ENCODE peak calls at places on chromosome 14, in ten cellular contexts. One of them, this sample, is unnamed.

GRCh38 chr14:21025374-21026151 is 702 bp upstream of the NDRG2 start:
- DNase-seq in SW480: no peak
- DNase-seq in bronchial epithelial cell: no peak
- DNase-seq in NCI-H1694: no peak
- DNase-seq in memory B cell: peak
- DNase-seq in IMR-90: no peak
- DNase-seq in skeletal muscle cell: no peak
- DNase-seq in HEK293T: no peak
- DNase-seq in fibroblast of the aortic adventitia: no peak
- DNase-seq in NCI-H510A treated with DMSO at 0.1 percent for 48 hours: no peak
- DNase-seq in this sample: no peak

GRCh38 chr14:62304172-62304571 is 542.0 kb downstream of the SNAPC1 start:
- DNase-seq in SW480: no peak
- DNase-seq in bronchial epithelial cell: no peak
- DNase-seq in NCI-H1694: no peak
- DNase-seq in memory B cell: no peak
- DNase-seq in IMR-90: no peak
- DNase-seq in skeletal muscle cell: no peak
- DNase-seq in HEK293T: no peak
- DNase-seq in fibroblast of the aortic adventitia: no peak
- DNase-seq in NCI-H510A treated with DMSO at 0.1 percent for 48 hours: no peak
- DNase-seq in this sample: no peak

GRCh38 chr14:53668861-53669260 is 287.8 kb downstream of the BMP4 start:
- DNase-seq in SW480: no peak
- DNase-seq in bronchial epithelial cell: no peak
- DNase-seq in NCI-H1694: no peak
- DNase-seq in memory B cell: no peak
- DNase-seq in IMR-90: peak
- DNase-seq in skeletal muscle cell: peak
- DNase-seq in HEK293T: no peak
- DNase-seq in fibroblast of the aortic adventitia: no peak
- DNase-seq in NCI-H510A treated with DMSO at 0.1 percent for 48 hours: no peak
- DNase-seq in this sample: peak

GRCh38 chr14:69484444-69485113 is at the start of gene PLEKHD1:
- DNase-seq in SW480: peak
- DNase-seq in bronchial epithelial cell: no peak
- DNase-seq in NCI-H1694: no peak
- DNase-seq in memory B cell: no peak
- DNase-seq in IMR-90: no peak
- DNase-seq in skeletal muscle cell: no peak
- DNase-seq in HEK293T: no peak
- DNase-seq in fibroblast of the aortic adventitia: no peak
- DNase-seq in NCI-H510A treated with DMSO at 0.1 percent for 48 hours: peak
- DNase-seq in this sample: no peak

GRCh38 chr14:30330452-30330851 is 228.5 kb upstream of the G2E3 start:
- DNase-seq in SW480: no peak
- DNase-seq in bronchial epithelial cell: peak
- DNase-seq in NCI-H1694: no peak
- DNase-seq in memory B cell: no peak
- DNase-seq in IMR-90: no peak
- DNase-seq in skeletal muscle cell: no peak
- DNase-seq in HEK293T: no peak
- DNase-seq in fibroblast of the aortic adventitia: no peak
- DNase-seq in NCI-H510A treated with DMSO at 0.1 percent for 48 hours: no peak
- DNase-seq in this sample: no peak

GRCh38 chr14:102729268-102729667 is 48.0 kb upstream of the TRAF3 start:
- DNase-seq in SW480: no peak
- DNase-seq in bronchial epithelial cell: no peak
- DNase-seq in NCI-H1694: no peak
- DNase-seq in memory B cell: no peak
- DNase-seq in IMR-90: no peak
- DNase-seq in skeletal muscle cell: no peak
- DNase-seq in HEK293T: no peak
- DNase-seq in fibroblast of the aortic adventitia: no peak
- DNase-seq in NCI-H510A treated with DMSO at 0.1 percent for 48 hours: no peak
- DNase-seq in this sample: no peak

GRCh38 chr14:96117101-96117897 is 78.1 kb downstream of the C14orf132 start:
- DNase-seq in SW480: no peak
- DNase-seq in bronchial epithelial cell: peak
- DNase-seq in NCI-H1694: peak
- DNase-seq in memory B cell: no peak
- DNase-seq in IMR-90: peak
- DNase-seq in skeletal muscle cell: no peak
- DNase-seq in HEK293T: no peak
- DNase-seq in fibroblast of the aortic adventitia: no peak
- DNase-seq in NCI-H510A treated with DMSO at 0.1 percent for 48 hours: peak
- DNase-seq in this sample: no peak

GRCh38 chr14:20516921-20517320 is 11.6 kb downstream of the RNASE10 start:
- DNase-seq in SW480: no peak
- DNase-seq in bronchial epithelial cell: peak
- DNase-seq in NCI-H1694: no peak
- DNase-seq in memory B cell: no peak
- DNase-seq in IMR-90: peak
- DNase-seq in skeletal muscle cell: peak
- DNase-seq in HEK293T: no peak
- DNase-seq in fibroblast of the aortic adventitia: peak
- DNase-seq in NCI-H510A treated with DMSO at 0.1 percent for 48 hours: no peak
- DNase-seq in this sample: no peak

GRCh38 chr14:55129086-55129427 is at the start of gene LGALS3:
- DNase-seq in SW480: peak
- DNase-seq in bronchial epithelial cell: peak
- DNase-seq in NCI-H1694: no peak
- DNase-seq in memory B cell: peak
- DNase-seq in IMR-90: peak
- DNase-seq in skeletal muscle cell: no peak
- DNase-seq in HEK293T: peak
- DNase-seq in fibroblast of the aortic adventitia: peak
- DNase-seq in NCI-H510A treated with DMSO at 0.1 percent for 48 hours: no peak
- DNase-seq in this sample: no peak

GRCh38 chr14:91219505-91220389 is 24.8 kb downstream of the GPR68 start:
- DNase-seq in SW480: no peak
- DNase-seq in bronchial epithelial cell: no peak
- DNase-seq in NCI-H1694: no peak
- DNase-seq in memory B cell: no peak
- DNase-seq in IMR-90: no peak
- DNase-seq in skeletal muscle cell: no peak
- DNase-seq in HEK293T: no peak
- DNase-seq in fibroblast of the aortic adventitia: no peak
- DNase-seq in NCI-H510A treated with DMSO at 0.1 percent for 48 hours: no peak
- DNase-seq in this sample: no peak

GRCh38 chr14:81329640-81330385 is 70.3 kb downstream of the STON2 start:
- DNase-seq in SW480: no peak
- DNase-seq in bronchial epithelial cell: peak
- DNase-seq in NCI-H1694: no peak
- DNase-seq in memory B cell: no peak
- DNase-seq in IMR-90: no peak
- DNase-seq in skeletal muscle cell: no peak
- DNase-seq in HEK293T: no peak
- DNase-seq in fibroblast of the aortic adventitia: no peak
- DNase-seq in NCI-H510A treated with DMSO at 0.1 percent for 48 hours: peak
- DNase-seq in this sample: no peak

GRCh38 chr14:103894034-103894722 is 34.1 kb upstream of the TDRD9 start:
- DNase-seq in SW480: no peak
- DNase-seq in bronchial epithelial cell: no peak
- DNase-seq in NCI-H1694: no peak
- DNase-seq in memory B cell: no peak
- DNase-seq in IMR-90: no peak
- DNase-seq in skeletal muscle cell: no peak
- DNase-seq in HEK293T: no peak
- DNase-seq in fibroblast of the aortic adventitia: no peak
- DNase-seq in NCI-H510A treated with DMSO at 0.1 percent for 48 hours: no peak
- DNase-seq in this sample: no peak

GRCh38 chr14:74596747-74597456 is 15.1 kb downstream of the LTBP2 start:
- DNase-seq in SW480: no peak
- DNase-seq in bronchial epithelial cell: no peak
- DNase-seq in NCI-H1694: no peak
- DNase-seq in memory B cell: no peak
- DNase-seq in IMR-90: peak
- DNase-seq in skeletal muscle cell: peak
- DNase-seq in HEK293T: no peak
- DNase-seq in fibroblast of the aortic adventitia: peak
- DNase-seq in NCI-H510A treated with DMSO at 0.1 percent for 48 hours: no peak
- DNase-seq in this sample: no peak

GRCh38 chr14:103696027-103696402 is 19.2 kb downstream of the XRCC3 start:
- DNase-seq in SW480: no peak
- DNase-seq in bronchial epithelial cell: no peak
- DNase-seq in NCI-H1694: no peak
- DNase-seq in memory B cell: no peak
- DNase-seq in IMR-90: no peak
- DNase-seq in skeletal muscle cell: no peak
- DNase-seq in HEK293T: no peak
- DNase-seq in fibroblast of the aortic adventitia: no peak
- DNase-seq in NCI-H510A treated with DMSO at 0.1 percent for 48 hours: no peak
- DNase-seq in this sample: no peak

GRCh38 chr14:104724981-104725771 is 1.1 kb downstream of the ADSS1 start:
- DNase-seq in SW480: peak
- DNase-seq in bronchial epithelial cell: no peak
- DNase-seq in NCI-H1694: peak
- DNase-seq in memory B cell: no peak
- DNase-seq in IMR-90: no peak
- DNase-seq in skeletal muscle cell: no peak
- DNase-seq in HEK293T: no peak
- DNase-seq in fibroblast of the aortic adventitia: peak
- DNase-seq in NCI-H510A treated with DMSO at 0.1 percent for 48 hours: no peak
- DNase-seq in this sample: no peak

GRCh38 chr14:73750161-73750901 is 36.1 kb upstream of the PNMA1 start:
- DNase-seq in SW480: no peak
- DNase-seq in bronchial epithelial cell: no peak
- DNase-seq in NCI-H1694: peak
- DNase-seq in memory B cell: no peak
- DNase-seq in IMR-90: no peak
- DNase-seq in skeletal muscle cell: no peak
- DNase-seq in HEK293T: no peak
- DNase-seq in fibroblast of the aortic adventitia: no peak
- DNase-seq in NCI-H510A treated with DMSO at 0.1 percent for 48 hours: no peak
- DNase-seq in this sample: no peak

GRCh38 chr14:105389976-105390848 is 8.1 kb upstream of the TEX22 start:
- DNase-seq in SW480: no peak
- DNase-seq in bronchial epithelial cell: no peak
- DNase-seq in NCI-H1694: no peak
- DNase-seq in memory B cell: no peak
- DNase-seq in IMR-90: no peak
- DNase-seq in skeletal muscle cell: no peak
- DNase-seq in HEK293T: no peak
- DNase-seq in fibroblast of the aortic adventitia: no peak
- DNase-seq in NCI-H510A treated with DMSO at 0.1 percent for 48 hours: no peak
- DNase-seq in this sample: no peak

GRCh38 chr14:56752428-56752827 is 57.9 kb downstream of the OTX2 start:
- DNase-seq in SW480: no peak
- DNase-seq in bronchial epithelial cell: no peak
- DNase-seq in NCI-H1694: no peak
- DNase-seq in memory B cell: no peak
- DNase-seq in IMR-90: no peak
- DNase-seq in skeletal muscle cell: no peak
- DNase-seq in HEK293T: no peak
- DNase-seq in fibroblast of the aortic adventitia: no peak
- DNase-seq in NCI-H510A treated with DMSO at 0.1 percent for 48 hours: no peak
- DNase-seq in this sample: no peak

GRCh38 chr14:29243355-29243754 is 476.8 kb downstream of the FOXG1 start:
- DNase-seq in SW480: no peak
- DNase-seq in bronchial epithelial cell: peak
- DNase-seq in NCI-H1694: no peak
- DNase-seq in memory B cell: no peak
- DNase-seq in IMR-90: peak
- DNase-seq in skeletal muscle cell: peak
- DNase-seq in HEK293T: no peak
- DNase-seq in fibroblast of the aortic adventitia: peak
- DNase-seq in NCI-H510A treated with DMSO at 0.1 percent for 48 hours: no peak
- DNase-seq in this sample: peak

GRCh38 chr14:59847711-59848110 is 22.9 kb downstream of the RTN1 start:
- DNase-seq in SW480: no peak
- DNase-seq in bronchial epithelial cell: no peak
- DNase-seq in NCI-H1694: no peak
- DNase-seq in memory B cell: no peak
- DNase-seq in IMR-90: no peak
- DNase-seq in skeletal muscle cell: no peak
- DNase-seq in HEK293T: no peak
- DNase-seq in fibroblast of the aortic adventitia: no peak
- DNase-seq in NCI-H510A treated with DMSO at 0.1 percent for 48 hours: no peak
- DNase-seq in this sample: no peak

GRCh38 chr14:30849354-30849753 is 25.0 kb upstream of the COCH start:
- DNase-seq in SW480: no peak
- DNase-seq in bronchial epithelial cell: no peak
- DNase-seq in NCI-H1694: no peak
- DNase-seq in memory B cell: no peak
- DNase-seq in IMR-90: no peak
- DNase-seq in skeletal muscle cell: no peak
- DNase-seq in HEK293T: no peak
- DNase-seq in fibroblast of the aortic adventitia: no peak
- DNase-seq in NCI-H510A treated with DMSO at 0.1 percent for 48 hours: no peak
- DNase-seq in this sample: no peak

GRCh38 chr14:77058082-77058481 is 29.6 kb upstream of the IRF2BPL start:
- DNase-seq in SW480: no peak
- DNase-seq in bronchial epithelial cell: no peak
- DNase-seq in NCI-H1694: no peak
- DNase-seq in memory B cell: no peak
- DNase-seq in IMR-90: no peak
- DNase-seq in skeletal muscle cell: no peak
- DNase-seq in HEK293T: no peak
- DNase-seq in fibroblast of the aortic adventitia: no peak
- DNase-seq in NCI-H510A treated with DMSO at 0.1 percent for 48 hours: no peak
- DNase-seq in this sample: no peak

GRCh38 chr14:37232907-37233481 is 35.3 kb downstream of the MIPOL1 start:
- DNase-seq in SW480: peak
- DNase-seq in bronchial epithelial cell: peak
- DNase-seq in NCI-H1694: peak
- DNase-seq in memory B cell: no peak
- DNase-seq in IMR-90: peak
- DNase-seq in skeletal muscle cell: peak
- DNase-seq in HEK293T: peak
- DNase-seq in fibroblast of the aortic adventitia: peak
- DNase-seq in NCI-H510A treated with DMSO at 0.1 percent for 48 hours: peak
- DNase-seq in this sample: peak

GRCh38 chr14:36690301-36691020 is 28.8 kb downstream of the PAX9 start:
- DNase-seq in SW480: no peak
- DNase-seq in bronchial epithelial cell: peak
- DNase-seq in NCI-H1694: no peak
- DNase-seq in memory B cell: no peak
- DNase-seq in IMR-90: peak
- DNase-seq in skeletal muscle cell: peak
- DNase-seq in HEK293T: no peak
- DNase-seq in fibroblast of the aortic adventitia: no peak
- DNase-seq in NCI-H510A treated with DMSO at 0.1 percent for 48 hours: no peak
- DNase-seq in this sample: no peak

GRCh38 chr14:56027916-56028637 is 90.1 kb upstream of the PELI2 start:
- DNase-seq in SW480: no peak
- DNase-seq in bronchial epithelial cell: no peak
- DNase-seq in NCI-H1694: no peak
- DNase-seq in memory B cell: no peak
- DNase-seq in IMR-90: no peak
- DNase-seq in skeletal muscle cell: no peak
- DNase-seq in HEK293T: no peak
- DNase-seq in fibroblast of the aortic adventitia: peak
- DNase-seq in NCI-H510A treated with DMSO at 0.1 percent for 48 hours: no peak
- DNase-seq in this sample: no peak

GRCh38 chr14:32820686-32821085 is 118.0 kb upstream of the NPAS3 start:
- DNase-seq in SW480: no peak
- DNase-seq in bronchial epithelial cell: no peak
- DNase-seq in NCI-H1694: no peak
- DNase-seq in memory B cell: no peak
- DNase-seq in IMR-90: no peak
- DNase-seq in skeletal muscle cell: no peak
- DNase-seq in HEK293T: no peak
- DNase-seq in fibroblast of the aortic adventitia: no peak
- DNase-seq in NCI-H510A treated with DMSO at 0.1 percent for 48 hours: no peak
- DNase-seq in this sample: no peak

This sample was measured in astrocyte of the cerebellum.